ENCODE peak calls at places on chromosomes 16 and 17, in nine cellular contexts. N is PC-9; P is CD8-positive, alpha-beta T cell; S is left ventricle myocardium inferior; M is IMR-90; Y is AG04450; W is adrenal gland; O is lung; C is uterus. D is an unnamed sample.

GRCh38 chr17:77498875-77499698 is 358.3 kb downstream of the SEC14L1 start:
- DNase-seq in P (no peak), S (no peak), N (no peak), C (peak; percentile 16), O (no peak), W (no peak), M (no peak), Y (no peak), D (no peak)

GRCh38 chr17:78488156-78488555 is 89.0 kb downstream of the DNAH17 start:
- DNase-seq in M (no peak), O (no peak), W (no peak), S (no peak), C (no peak), P (no peak), Y (no peak), N (no peak), D (no peak)

GRCh38 chr17:77363821-77364361 is 223.1 kb downstream of the SEC14L1 start:
- DNase-seq in Y (no peak), M (peak; percentile 58), S (peak; percentile 67), C (peak; percentile 75), O (no peak), W (peak; percentile 81), N (no peak), P (no peak), D (peak; percentile 61)

GRCh38 chr16:19737306-19737975 is 19.4 kb downstream of the IQCK start:
- DNase-seq in C (no peak), N (no peak), Y (no peak), O (no peak), W (no peak), S (no peak), P (no peak), M (no peak), D (no peak)

GRCh38 chr16:12168054-12169018 is 191.8 kb downstream of the SNX29 start:
- DNase-seq in O (no peak), P (no peak), C (no peak), Y (no peak), S (no peak), M (peak; percentile 51), N (no peak), W (no peak), D (no peak)

GRCh38 chr16:87845807-87846619 is 23.3 kb downstream of the SLC7A5 start:
- DNase-seq in P (no peak), S (no peak), C (no peak), M (no peak), Y (no peak), O (no peak), N (no peak), W (no peak), D (no peak)

GRCh38 chr16:88718178-88718577 is 11.9 kb downstream of the CTU2 start:
- DNase-seq in M (no peak), Y (no peak), P (no peak), O (no peak), S (no peak), N (no peak), W (no peak), C (no peak), D (no peak)

GRCh38 chr17:63639125-63639524 is 16.9 kb downstream of the MAP3K3 start:
- DNase-seq in M (no peak), Y (no peak), C (no peak), N (no peak), P (no peak), S (no peak), O (no peak), W (no peak), D (no peak)

GRCh38 chr17:74485841-74486240 is 19.4 kb downstream of the CD300A start:
- DNase-seq in Y (no peak), P (no peak), M (no peak), O (no peak), C (no peak), S (no peak), W (no peak), N (no peak), D (no peak)

GRCh38 chr17:41666336-41666680 is 22.4 kb upstream of the EIF1 start:
- DNase-seq in W (peak; percentile 51), Y (peak; percentile 24), S (no peak), M (peak; percentile 78), C (peak; percentile 36), P (peak; percentile 47), O (no peak), N (no peak), D (peak; percentile 33)

GRCh38 chr17:58327363-58328194 is 1.0 kb downstream of the TSPOAP1 start:
- DNase-seq in W (no peak), Y (no peak), O (no peak), N (no peak), P (no peak), M (no peak), S (no peak), C (no peak), D (no peak)

GRCh38 chr16:61214780-61215179 is 821.5 kb downstream of the CDH8 start:
- DNase-seq in W (no peak), P (no peak), M (no peak), S (no peak), C (no peak), N (no peak), Y (no peak), O (no peak), D (no peak)

GRCh38 chr17:63426917-63427308 is 19.2 kb downstream of the CYB561 start:
- DNase-seq in C (no peak), M (no peak), W (no peak), P (no peak), Y (no peak), N (no peak), S (no peak), O (no peak), D (no peak)

GRCh38 chr16:73043828-73044493 is 4.0 kb downstream of the ZFHX3 start:
- DNase-seq in Y (no peak), M (peak; percentile 52), W (no peak), O (no peak), S (no peak), C (no peak), N (no peak), P (no peak), D (no peak)

GRCh38 chr16:67649494-67649931 is 4.6 kb downstream of the CARMIL2 start:
- DNase-seq in S (no peak), O (peak; percentile 29), C (no peak), W (no peak), M (no peak), Y (no peak), N (no peak), P (no peak), D (peak; percentile 47)

GRCh38 chr17:27989046-27989445 is 53.4 kb upstream of the NLK start:
- DNase-seq in P (no peak), S (no peak), M (no peak), C (no peak), Y (no peak), N (peak; percentile 13), O (no peak), W (no peak), D (no peak)

GRCh38 chr17:43020030-43020621 is 2.1 kb downstream of the VAT1 start:
- DNase-seq in C (no peak), O (no peak), N (no peak), M (no peak), S (no peak), W (peak; percentile 69), Y (no peak), P (no peak), D (no peak)

GRCh38 chr17:62898239-62898864 is 67.7 kb upstream of the TANC2 start:
- DNase-seq in N (no peak), O (no peak), M (no peak), Y (no peak), P (no peak), C (no peak), W (no peak), S (peak; percentile 22), D (no peak)

GRCh38 chr16:14325921-14326401 is 254.8 kb downstream of the MRTFB start:
- DNase-seq in P (no peak), C (no peak), S (no peak), M (no peak), O (no peak), N (no peak), Y (no peak), W (peak; percentile 56), D (no peak)

GRCh38 chr17:68389041-68389440 is 68.3 kb downstream of the WIPI1 start:
- DNase-seq in S (no peak), O (no peak), M (no peak), W (no peak), Y (no peak), P (no peak), C (no peak), N (no peak), D (no peak)

GRCh38 chr16:507996-508395 is 19.5 kb upstream of the CAPN15 start:
- DNase-seq in C (no peak), M (no peak), O (no peak), P (no peak), W (no peak), Y (no peak), S (no peak), N (no peak), D (no peak)
- H3K4me3 ChIP-seq in C (no peak overlapping the region), M (no peak overlapping the region), O (no peak overlapping the region), P (no peak overlapping the region), W (no peak overlapping the region), Y (no peak overlapping the region), S (no peak overlapping the region), N (no peak overlapping the region), D (no peak overlapping the region)

DNA sequence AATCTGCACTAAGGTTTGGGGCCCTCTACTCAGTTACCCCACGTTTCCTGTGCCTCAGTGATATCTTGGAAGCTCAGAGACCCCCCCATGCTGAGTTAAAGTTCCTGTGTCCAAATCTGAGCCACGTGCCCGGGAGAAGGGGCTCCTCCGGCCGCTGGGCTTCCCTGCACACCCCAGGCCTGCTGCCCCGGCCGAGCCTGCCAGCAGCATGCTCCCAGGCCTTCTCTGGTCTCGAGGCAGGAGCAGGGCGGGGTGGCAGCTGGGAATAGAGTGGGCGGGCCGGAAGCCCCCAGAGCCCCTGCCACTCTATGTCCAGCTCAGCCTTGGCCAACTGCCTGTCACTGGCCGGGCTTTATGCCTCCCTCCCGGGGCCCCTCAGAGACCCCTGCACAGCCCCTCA is 5.6 kb upstream of the VASN start:
- DNase-seq in S (no peak), N (no peak), W (no peak), C (no peak), M (no peak), P (no peak), Y (no peak), O (no peak), D (no peak)
- TF ChIP-seq CTCF in S (no peak), N (no peak), W (no peak), C (no peak), M (no peak), P (no peak), Y (no peak), O (no peak), D (no peak)

GRCh38 chr16:84967828-84968227 is 43.5 kb downstream of the ZDHHC7 start:
- DNase-seq in W (no peak), N (no peak), M (no peak), P (no peak), Y (no peak), C (peak; percentile 74), S (no peak), O (no peak), D (no peak)
- H3K27me3 ChIP-seq in W (no peaks in the 10 kb centered on the region), N (no peaks in the 10 kb centered on the region), M (peaks cover 6% of the 10 kb centered on the region), P (no peaks in the 10 kb centered on the region), Y (no peaks in the 10 kb centered on the region), C (no peaks in the 10 kb centered on the region), S (peaks cover 11% of the 10 kb centered on the region), O (no peaks in the 10 kb centered on the region), D (peaks cover 10% of the 10 kb centered on the region)

DNA sequence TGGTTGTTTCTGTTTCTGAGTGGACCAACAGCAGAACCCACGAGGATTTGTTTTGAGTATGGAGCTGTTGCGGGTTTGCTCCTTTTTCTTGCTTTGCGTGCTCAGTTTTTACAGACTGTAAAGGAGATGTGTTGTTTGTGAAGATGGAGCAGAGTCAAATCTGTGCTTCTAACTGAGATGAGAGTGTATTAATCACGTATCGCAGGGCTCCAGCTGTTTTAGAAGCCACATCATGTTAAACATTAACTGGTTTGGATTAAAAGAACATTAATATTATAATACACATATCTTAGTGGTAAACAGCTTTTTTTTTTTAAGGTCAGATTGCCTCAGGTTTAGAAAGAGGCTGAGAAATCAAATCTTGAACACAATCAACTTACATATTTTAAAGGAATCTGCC is 69.4 kb downstream of the YPEL2 start:
- DNase-seq in M (no peak), O (no peak), Y (no peak), P (no peak), W (no peak), C (no peak), N (no peak), S (no peak), D (no peak)
- H3K4me3 ChIP-seq in M (no peak overlapping the region), O (no peak overlapping the region), Y (no peak overlapping the region), P (no peak overlapping the region), W (peak overlapping the region; percentile 4), C (peak overlapping the region; percentile 29), N (no peak overlapping the region), S (no peak overlapping the region), D (no peak overlapping the region)

D was measured in heart right ventricle.